ENCODE peak calls at places on chromosomes 13 and 19, in eight cellular contexts. G is thoracic aorta, Z is osteocyte, E is bronchial epithelial cell, A is pancreas, K is tibial artery, B is fibroblast of mammary gland, I is lower leg skin. C is an unnamed sample.
A peak's percentile ranks its signal among the peaks of the same experiment; 100 is the strongest.

GRCh38 chr13:65656740-65657329 is 1573.3 kb downstream of the PCDH9 start:
- DNase-seq in A (no peak), G (no peak), I (no peak), Z (no peak), B (peak; percentile 47), E (peak; percentile 22), K (no peak), C (no peak)

GRCh38 chr19:45558399-45558878 is 26.2 kb downstream of the OPA3 start:
- DNase-seq in G (no peak), I (no peak), B (peak; percentile 36), E (peak; percentile 81), A (peak; percentile 29), Z (no peak), K (no peak), C (peak; percentile 60)

GRCh38 chr13:40445557-40445990 is 220.9 kb downstream of the FOXO1 start:
- DNase-seq in K (no peak), A (peak; percentile 79), I (no peak), Z (no peak), E (peak; percentile 99), G (no peak), B (peak; percentile 49), C (no peak)

GRCh38 chr19:34120846-34121639 is 51.3 kb upstream of the LSM14A start:
- DNase-seq in K (no peak), G (no peak), B (peak; percentile 58), E (peak; percentile 31), I (no peak), A (no peak), Z (no peak), C (no peak)

GRCh38 chr19:47095707-47096704 is 17.6 kb downstream of the ZC3H4 start:
- DNase-seq in A (peak; percentile 94), I (peak; percentile 94), Z (no peak), K (peak; percentile 88), E (peak; percentile 89), G (no peak), B (peak; percentile 52), C (no peak)

GRCh38 chr13:114116734-114117133 is 15.7 kb downstream of the RASA3 start:
- DNase-seq in I (peak; percentile 12), E (no peak), Z (no peak), G (no peak), B (no peak), K (peak; percentile 10), A (no peak), C (no peak)

GRCh38 chr13:51793570-51794273 is 10.2 kb downstream of the DHRS12 start:
- DNase-seq in A (peak; percentile 45), K (no peak), B (peak; percentile 85), E (peak; percentile 86), Z (no peak), G (no peak), I (no peak), C (no peak)

GRCh38 chr13:29702912-29703351 is 107.4 kb upstream of the SLC7A1 start:
- DNase-seq in A (peak; percentile 7), B (peak; percentile 93), E (peak; percentile 42), Z (no peak), G (no peak), I (peak; percentile 89), K (peak; percentile 73), C (peak; percentile 24)

GRCh38 chr19:13071444-13072205 is 31.0 kb downstream of the LYL1 start:
- DNase-seq in E (no peak), Z (no peak), A (no peak), B (no peak), G (no peak), I (no peak), K (no peak), C (no peak)

GRCh38 chr13:50720856-50721663 is 122.4 kb downstream of the DLEU7 start:
- DNase-seq in A (no peak), G (no peak), Z (no peak), E (peak; percentile 58), I (no peak), B (peak; percentile 29), K (no peak), C (no peak)

GRCh38 chr19:19214892-19215291 is 3.1 kb downstream of the NCAN start:
- DNase-seq in B (peak; percentile 30), K (no peak), G (no peak), Z (peak; percentile 88), E (peak; percentile 7), A (no peak), I (no peak), C (peak; percentile 98)

GRCh38 chr13:30394798-30395191 is 27.5 kb upstream of the UBE2L5 start:
- DNase-seq in K (no peak), E (peak; percentile 16), G (no peak), A (no peak), I (no peak), B (peak; percentile 19), Z (no peak), C (no peak)

GRCh38 chr13:54185785-54186184 is 1157.2 kb downstream of the OLFM4 start:
- DNase-seq in A (no peak), Z (no peak), G (no peak), K (no peak), B (no peak), I (no peak), E (peak; percentile 1), C (peak; percentile 26)

GRCh38 chr13:52348983-52349780 is 56.8 kb downstream of the THSD1 start:
- DNase-seq in A (no peak), I (no peak), Z (no peak), E (peak; percentile 98), B (peak; percentile 92), K (no peak), G (no peak), C (no peak)

GRCh38 chr13:52345048-52345447 is 60.9 kb downstream of the THSD1 start:
- DNase-seq in K (no peak), G (no peak), I (no peak), B (peak; percentile 64), A (no peak), E (peak; percentile 80), Z (no peak), C (no peak)

GRCh38 chr19:19062454-19063182 is 1.2 kb upstream of the SLC25A42 start:
- DNase-seq in B (peak; percentile 51), K (no peak), G (no peak), A (no peak), Z (no peak), E (peak; percentile 49), I (no peak), C (peak; percentile 32)

GRCh38 chr13:20359335-20359734 is 127.2 kb upstream of the GJB6 start:
- DNase-seq in I (no peak), K (no peak), A (no peak), G (no peak), Z (no peak), B (peak; percentile 100), E (peak; percentile 100), C (no peak)

GRCh38 chr13:21399741-21400140 is 59.4 kb downstream of the ZDHHC20 start:
- DNase-seq in I (no peak), A (no peak), K (no peak), Z (no peak), G (no peak), E (no peak), B (no peak), C (no peak)

GRCh38 chr13:35850569-35850968 is 280.6 kb downstream of the DCLK1 start:
- DNase-seq in A (no peak), I (no peak), G (no peak), Z (no peak), K (no peak), B (no peak), E (no peak), C (no peak)
- TF ChIP-seq CTCF in A (no peak), I (no peak), G (no peak), Z (no peak), K (no peak), B (no peak), E (no peak), C (no peak)

DNA sequence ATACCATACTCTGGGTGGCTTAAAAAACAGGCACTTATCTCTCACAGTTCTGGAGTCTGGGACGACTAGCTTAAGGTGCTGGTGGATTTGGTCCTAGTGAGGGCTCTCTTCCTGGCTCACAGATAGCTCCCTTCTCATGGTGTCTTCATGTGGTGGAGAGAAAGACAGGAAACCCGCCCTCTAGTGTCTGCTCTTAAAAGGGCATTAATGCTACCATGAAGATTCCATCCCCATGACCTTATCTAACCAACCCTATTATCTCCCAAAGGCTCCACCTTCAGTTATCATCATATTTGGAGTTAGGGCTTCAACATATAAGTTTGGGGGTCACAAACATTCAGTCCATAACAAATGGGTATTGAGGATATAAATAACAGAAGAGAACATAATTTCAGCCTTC is 139.4 kb downstream of the HS6ST3 start:
- DNase-seq in K (no peak), Z (no peak), A (no peak), E (peak; percentile 48), I (no peak), B (peak; percentile 16), G (no peak), C (no peak)
- TF ChIP-seq CTCF in K (no peak), Z (peak; percentile 48), A (peak; percentile 17), E (peak; percentile 62), I (no peak), B (peak; percentile 41), G (no peak), C (peak; percentile 34)

DNA sequence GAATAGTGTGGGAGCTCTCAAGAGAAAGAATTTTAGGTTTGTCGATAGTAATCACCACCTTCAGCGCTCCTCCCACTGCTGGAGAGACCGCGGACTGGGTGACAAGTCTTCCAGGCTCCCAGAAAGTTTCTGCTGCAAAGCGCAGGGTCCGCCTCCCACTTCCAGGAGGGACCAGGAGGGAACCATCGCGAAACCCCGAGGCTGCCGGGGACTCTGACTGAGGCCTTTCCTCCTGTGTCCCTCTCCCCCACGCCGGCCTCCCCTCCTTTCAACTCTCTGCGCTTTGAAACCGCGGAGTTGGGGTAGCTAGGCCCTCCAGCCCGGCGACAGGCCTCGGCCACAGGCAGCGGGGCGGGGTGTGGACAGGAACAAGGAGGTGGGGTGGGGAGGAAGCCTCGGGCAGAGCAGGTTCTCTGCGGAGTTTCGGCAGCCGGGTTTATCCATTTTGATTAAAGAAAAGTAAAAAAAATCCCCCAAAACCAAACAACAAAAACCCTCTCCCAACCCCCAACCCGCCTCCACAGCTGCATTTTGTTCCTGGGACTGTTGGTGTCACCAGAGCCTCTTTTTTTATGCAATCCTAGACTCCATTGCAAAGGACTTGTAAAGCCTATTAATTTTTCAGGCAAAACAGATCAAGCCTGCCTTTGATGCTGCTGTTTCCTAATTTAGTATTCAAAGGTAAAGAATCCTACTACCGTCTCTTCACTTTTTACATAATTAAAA is 157.2 kb downstream of the TM9SF2 start:
- DNase-seq in K (peak; percentile 66), E (peak; percentile 5), G (no peak), B (peak; percentile 69), A (no peak), I (peak; percentile 92), Z (peak; percentile 85), C (peak; percentile 64)
- TF ChIP-seq CTCF in K (peak; percentile 32), E (no peak), G (no peak), B (peak; percentile 50), A (no peak), I (no peak), Z (peak; percentile 78), C (peak; percentile 37)

GRCh38 chr19:42420055-42420544 is 7.1 kb downstream of the LIPE start:
- DNase-seq in K (no peak), G (no peak), E (peak; percentile 99), Z (no peak), A (peak; percentile 42), B (peak; percentile 58), I (no peak), C (peak; percentile 37)
- TF ChIP-seq CTCF in K (peak; percentile 20), G (peak; percentile 28), E (peak; percentile 87), Z (peak; percentile 36), A (peak; percentile 29), B (peak; percentile 74), I (no peak), C (peak; percentile 47)

C was measured in nephron progenitor cell.